ENCODE peak calls at places on chromosomes 12 and 14, in ten cellular contexts. One of them, this sample, is unnamed.

GRCh38 chr12:3034067-3034750 is 43.0 kb upstream of the TSPAN9 start:
- DNase-seq in GM19239: peak
- DNase-seq in stimulated activated CD8-positive, alpha-beta memory T cell treated with anti-CD3 and anti-CD28 coated beads, Interleukin-15, amount 100 ng/mL, for 1 hour: no peak
- DNase-seq in amniotic stem cell: peak
- DNase-seq in colonic mucosa: peak
- DNase-seq in GM20000: peak
- DNase-seq in body of pancreas: peak
- DNase-seq in A549: peak
- DNase-seq in activated gamma-delta T cell treated with anti-CD3 and anti-CD28 coated beads, Interleukin-2, amount 50 U/mL, for 16 hours: no peak
- DNase-seq in C1 segment of cervical spinal cord: no peak
- DNase-seq in this sample: no peak

GRCh38 chr12:95390192-95390591 is 83.8 kb upstream of the METAP2 start:
- DNase-seq in GM19239: no peak
- DNase-seq in stimulated activated CD8-positive, alpha-beta memory T cell treated with anti-CD3 and anti-CD28 coated beads, Interleukin-15, amount 100 ng/mL, for 1 hour: no peak
- DNase-seq in amniotic stem cell: no peak
- DNase-seq in colonic mucosa: no peak
- DNase-seq in GM20000: no peak
- DNase-seq in body of pancreas: no peak
- DNase-seq in A549: no peak
- DNase-seq in activated gamma-delta T cell treated with anti-CD3 and anti-CD28 coated beads, Interleukin-2, amount 50 U/mL, for 16 hours: no peak
- DNase-seq in C1 segment of cervical spinal cord: no peak
- DNase-seq in this sample: no peak

GRCh38 chr14:76293923-76294322 is 82.0 kb upstream of the ESRRB start:
- DNase-seq in GM19239: no peak
- DNase-seq in stimulated activated CD8-positive, alpha-beta memory T cell treated with anti-CD3 and anti-CD28 coated beads, Interleukin-15, amount 100 ng/mL, for 1 hour: no peak
- DNase-seq in amniotic stem cell: no peak
- DNase-seq in colonic mucosa: no peak
- DNase-seq in GM20000: no peak
- DNase-seq in body of pancreas: peak
- DNase-seq in A549: peak
- DNase-seq in activated gamma-delta T cell treated with anti-CD3 and anti-CD28 coated beads, Interleukin-2, amount 50 U/mL, for 16 hours: no peak
- DNase-seq in C1 segment of cervical spinal cord: no peak
- DNase-seq in this sample: no peak

GRCh38 chr12:126903180-126903876 is 1363.6 kb upstream of the TMEM132C start:
- DNase-seq in GM19239: no peak
- DNase-seq in stimulated activated CD8-positive, alpha-beta memory T cell treated with anti-CD3 and anti-CD28 coated beads, Interleukin-15, amount 100 ng/mL, for 1 hour: no peak
- DNase-seq in amniotic stem cell: no peak
- DNase-seq in colonic mucosa: no peak
- DNase-seq in GM20000: no peak
- DNase-seq in body of pancreas: no peak
- DNase-seq in A549: no peak
- DNase-seq in activated gamma-delta T cell treated with anti-CD3 and anti-CD28 coated beads, Interleukin-2, amount 50 U/mL, for 16 hours: no peak
- DNase-seq in C1 segment of cervical spinal cord: no peak
- DNase-seq in this sample: no peak

GRCh38 chr12:67592228-67593011 is 56.1 kb upstream of the DYRK2 start:
- DNase-seq in GM19239: peak
- DNase-seq in stimulated activated CD8-positive, alpha-beta memory T cell treated with anti-CD3 and anti-CD28 coated beads, Interleukin-15, amount 100 ng/mL, for 1 hour: no peak
- DNase-seq in amniotic stem cell: no peak
- DNase-seq in colonic mucosa: peak
- DNase-seq in GM20000: peak
- DNase-seq in body of pancreas: no peak
- DNase-seq in A549: peak
- DNase-seq in activated gamma-delta T cell treated with anti-CD3 and anti-CD28 coated beads, Interleukin-2, amount 50 U/mL, for 16 hours: no peak
- DNase-seq in C1 segment of cervical spinal cord: no peak
- DNase-seq in this sample: no peak

GRCh38 chr14:20719777-20720176 is 25.9 kb upstream of the EDDM3A start:
- DNase-seq in GM19239: no peak
- DNase-seq in stimulated activated CD8-positive, alpha-beta memory T cell treated with anti-CD3 and anti-CD28 coated beads, Interleukin-15, amount 100 ng/mL, for 1 hour: no peak
- DNase-seq in amniotic stem cell: no peak
- DNase-seq in colonic mucosa: peak
- DNase-seq in GM20000: no peak
- DNase-seq in body of pancreas: peak
- DNase-seq in A549: no peak
- DNase-seq in activated gamma-delta T cell treated with anti-CD3 and anti-CD28 coated beads, Interleukin-2, amount 50 U/mL, for 16 hours: no peak
- DNase-seq in C1 segment of cervical spinal cord: no peak
- DNase-seq in this sample: no peak

GRCh38 chr14:91170504-91171121 is 56.7 kb downstream of the DGLUCY start:
- DNase-seq in GM19239: no peak
- DNase-seq in stimulated activated CD8-positive, alpha-beta memory T cell treated with anti-CD3 and anti-CD28 coated beads, Interleukin-15, amount 100 ng/mL, for 1 hour: no peak
- DNase-seq in amniotic stem cell: no peak
- DNase-seq in colonic mucosa: no peak
- DNase-seq in GM20000: no peak
- DNase-seq in body of pancreas: peak
- DNase-seq in A549: no peak
- DNase-seq in activated gamma-delta T cell treated with anti-CD3 and anti-CD28 coated beads, Interleukin-2, amount 50 U/mL, for 16 hours: no peak
- DNase-seq in C1 segment of cervical spinal cord: no peak
- DNase-seq in this sample: no peak

GRCh38 chr12:89212339-89212771 is 139.9 kb downstream of the DUSP6 start:
- DNase-seq in GM19239: no peak
- DNase-seq in stimulated activated CD8-positive, alpha-beta memory T cell treated with anti-CD3 and anti-CD28 coated beads, Interleukin-15, amount 100 ng/mL, for 1 hour: no peak
- DNase-seq in amniotic stem cell: no peak
- DNase-seq in colonic mucosa: no peak
- DNase-seq in GM20000: no peak
- DNase-seq in body of pancreas: peak
- DNase-seq in A549: no peak
- DNase-seq in activated gamma-delta T cell treated with anti-CD3 and anti-CD28 coated beads, Interleukin-2, amount 50 U/mL, for 16 hours: no peak
- DNase-seq in C1 segment of cervical spinal cord: no peak
- DNase-seq in this sample: no peak

GRCh38 chr12:108612788-108613282 is 15.0 kb upstream of the TMEM119 start:
- DNase-seq in GM19239: no peak
- DNase-seq in stimulated activated CD8-positive, alpha-beta memory T cell treated with anti-CD3 and anti-CD28 coated beads, Interleukin-15, amount 100 ng/mL, for 1 hour: no peak
- DNase-seq in amniotic stem cell: no peak
- DNase-seq in colonic mucosa: no peak
- DNase-seq in GM20000: no peak
- DNase-seq in body of pancreas: no peak
- DNase-seq in A549: no peak
- DNase-seq in activated gamma-delta T cell treated with anti-CD3 and anti-CD28 coated beads, Interleukin-2, amount 50 U/mL, for 16 hours: no peak
- DNase-seq in C1 segment of cervical spinal cord: no peak
- DNase-seq in this sample: no peak

GRCh38 chr12:49730050-49730449 is 11.3 kb upstream of the TMBIM6 start:
- DNase-seq in GM19239: no peak
- DNase-seq in stimulated activated CD8-positive, alpha-beta memory T cell treated with anti-CD3 and anti-CD28 coated beads, Interleukin-15, amount 100 ng/mL, for 1 hour: no peak
- DNase-seq in amniotic stem cell: no peak
- DNase-seq in colonic mucosa: no peak
- DNase-seq in GM20000: no peak
- DNase-seq in body of pancreas: no peak
- DNase-seq in A549: no peak
- DNase-seq in activated gamma-delta T cell treated with anti-CD3 and anti-CD28 coated beads, Interleukin-2, amount 50 U/mL, for 16 hours: no peak
- DNase-seq in C1 segment of cervical spinal cord: no peak
- DNase-seq in this sample: no peak

GRCh38 chr12:108179305-108179704 is 50.2 kb downstream of the WSCD2 start:
- DNase-seq in GM19239: no peak
- DNase-seq in stimulated activated CD8-positive, alpha-beta memory T cell treated with anti-CD3 and anti-CD28 coated beads, Interleukin-15, amount 100 ng/mL, for 1 hour: no peak
- DNase-seq in amniotic stem cell: no peak
- DNase-seq in colonic mucosa: no peak
- DNase-seq in GM20000: no peak
- DNase-seq in body of pancreas: no peak
- DNase-seq in A549: no peak
- DNase-seq in activated gamma-delta T cell treated with anti-CD3 and anti-CD28 coated beads, Interleukin-2, amount 50 U/mL, for 16 hours: no peak
- DNase-seq in C1 segment of cervical spinal cord: no peak
- DNase-seq in this sample: no peak

GRCh38 chr14:104286086-104286485 is 147.7 kb downstream of the KIF26A start:
- DNase-seq in GM19239: no peak
- DNase-seq in stimulated activated CD8-positive, alpha-beta memory T cell treated with anti-CD3 and anti-CD28 coated beads, Interleukin-15, amount 100 ng/mL, for 1 hour: no peak
- DNase-seq in amniotic stem cell: no peak
- DNase-seq in colonic mucosa: no peak
- DNase-seq in GM20000: no peak
- DNase-seq in body of pancreas: no peak
- DNase-seq in A549: no peak
- DNase-seq in activated gamma-delta T cell treated with anti-CD3 and anti-CD28 coated beads, Interleukin-2, amount 50 U/mL, for 16 hours: no peak
- DNase-seq in C1 segment of cervical spinal cord: no peak
- DNase-seq in this sample: no peak

GRCh38 chr14:32826404-32827082 is 112.1 kb upstream of the NPAS3 start:
- DNase-seq in GM19239: no peak
- DNase-seq in stimulated activated CD8-positive, alpha-beta memory T cell treated with anti-CD3 and anti-CD28 coated beads, Interleukin-15, amount 100 ng/mL, for 1 hour: no peak
- DNase-seq in amniotic stem cell: no peak
- DNase-seq in colonic mucosa: no peak
- DNase-seq in GM20000: no peak
- DNase-seq in body of pancreas: no peak
- DNase-seq in A549: no peak
- DNase-seq in activated gamma-delta T cell treated with anti-CD3 and anti-CD28 coated beads, Interleukin-2, amount 50 U/mL, for 16 hours: no peak
- DNase-seq in C1 segment of cervical spinal cord: no peak
- DNase-seq in this sample: no peak

GRCh38 chr12:109541412-109541725 is 31.9 kb downstream of the MMAB start:
- DNase-seq in GM19239: no peak
- DNase-seq in stimulated activated CD8-positive, alpha-beta memory T cell treated with anti-CD3 and anti-CD28 coated beads, Interleukin-15, amount 100 ng/mL, for 1 hour: no peak
- DNase-seq in amniotic stem cell: no peak
- DNase-seq in colonic mucosa: no peak
- DNase-seq in GM20000: no peak
- DNase-seq in body of pancreas: no peak
- DNase-seq in A549: no peak
- DNase-seq in activated gamma-delta T cell treated with anti-CD3 and anti-CD28 coated beads, Interleukin-2, amount 50 U/mL, for 16 hours: no peak
- DNase-seq in C1 segment of cervical spinal cord: no peak
- DNase-seq in this sample: no peak

GRCh38 chr14:92564361-92565039 is 50.9 kb downstream of the RIN3 start:
- DNase-seq in GM19239: no peak
- DNase-seq in stimulated activated CD8-positive, alpha-beta memory T cell treated with anti-CD3 and anti-CD28 coated beads, Interleukin-15, amount 100 ng/mL, for 1 hour: no peak
- DNase-seq in amniotic stem cell: no peak
- DNase-seq in colonic mucosa: no peak
- DNase-seq in GM20000: no peak
- DNase-seq in body of pancreas: no peak
- DNase-seq in A549: no peak
- DNase-seq in activated gamma-delta T cell treated with anti-CD3 and anti-CD28 coated beads, Interleukin-2, amount 50 U/mL, for 16 hours: no peak
- DNase-seq in C1 segment of cervical spinal cord: no peak
- DNase-seq in this sample: no peak

GRCh38 chr14:54040851-54041250 is 84.2 kb upstream of the BMP4 start:
- DNase-seq in GM19239: no peak
- DNase-seq in stimulated activated CD8-positive, alpha-beta memory T cell treated with anti-CD3 and anti-CD28 coated beads, Interleukin-15, amount 100 ng/mL, for 1 hour: no peak
- DNase-seq in amniotic stem cell: no peak
- DNase-seq in colonic mucosa: no peak
- DNase-seq in GM20000: no peak
- DNase-seq in body of pancreas: no peak
- DNase-seq in A549: no peak
- DNase-seq in activated gamma-delta T cell treated with anti-CD3 and anti-CD28 coated beads, Interleukin-2, amount 50 U/mL, for 16 hours: no peak
- DNase-seq in C1 segment of cervical spinal cord: no peak
- DNase-seq in this sample: no peak

GRCh38 chr12:104768033-104768432 is 190.1 kb downstream of the SLC41A2 start:
- DNase-seq in GM19239: no peak
- DNase-seq in stimulated activated CD8-positive, alpha-beta memory T cell treated with anti-CD3 and anti-CD28 coated beads, Interleukin-15, amount 100 ng/mL, for 1 hour: no peak
- DNase-seq in amniotic stem cell: no peak
- DNase-seq in colonic mucosa: no peak
- DNase-seq in GM20000: no peak
- DNase-seq in body of pancreas: no peak
- DNase-seq in A549: no peak
- DNase-seq in activated gamma-delta T cell treated with anti-CD3 and anti-CD28 coated beads, Interleukin-2, amount 50 U/mL, for 16 hours: no peak
- DNase-seq in C1 segment of cervical spinal cord: no peak
- DNase-seq in this sample: no peak